ENCODE peak calls at places on chromosomes 4 and X, in eight cellular contexts. One of them, this sample, is unnamed.

GRCh38 chr4:96164814-96165351 is 325.0 kb downstream of the PDHA2 start:
- DNase-seq in DMS53: no peak
- DNase-seq in HEK293T: no peak
- DNase-seq in NCI-H1105 treated with DMSO at 0.1 percent for 48 hours: no peak
- DNase-seq in HT-29: no peak
- DNase-seq in activated CD4-positive, alpha-beta T cell treated with anti-CD3 and anti-CD28 coated beads, Interleukin-2, amount 50 U/mL, for 1 hour: no peak
- DNase-seq in lung: no peak
- DNase-seq in AG04450: no peak
- DNase-seq in this sample: no peak

GRCh38 chrX:25067271-25068172 is 51.8 kb upstream of the ARX start:
- DNase-seq in HT-29: no peak
- DNase-seq in activated CD4-positive, alpha-beta T cell treated with anti-CD3 and anti-CD28 coated beads, Interleukin-2, amount 50 U/mL, for 1 hour: no peak
- DNase-seq in HEK293T: no peak
- DNase-seq in AG04450: no peak
- DNase-seq in lung: no peak
- DNase-seq in NCI-H1105 treated with DMSO at 0.1 percent for 48 hours: no peak
- DNase-seq in DMS53: no peak
- DNase-seq in this sample: no peak

GRCh38 chr4:184529283-184529682 is 54.9 kb upstream of the IRF2 start:
- DNase-seq in lung: no peak
- DNase-seq in AG04450: no peak
- DNase-seq in DMS53: no peak
- DNase-seq in activated CD4-positive, alpha-beta T cell treated with anti-CD3 and anti-CD28 coated beads, Interleukin-2, amount 50 U/mL, for 1 hour: no peak
- DNase-seq in HEK293T: no peak
- DNase-seq in HT-29: no peak
- DNase-seq in NCI-H1105 treated with DMSO at 0.1 percent for 48 hours: no peak
- DNase-seq in this sample: no peak

GRCh38 chrX:132022115-132022862 is 813 bp upstream of the STK26 start:
- DNase-seq in lung: no peak
- DNase-seq in HT-29: peak; percentile 47
- DNase-seq in HEK293T: no peak
- DNase-seq in AG04450: no peak
- DNase-seq in NCI-H1105 treated with DMSO at 0.1 percent for 48 hours: no peak
- DNase-seq in activated CD4-positive, alpha-beta T cell treated with anti-CD3 and anti-CD28 coated beads, Interleukin-2, amount 50 U/mL, for 1 hour: no peak
- DNase-seq in DMS53: peak; percentile 23
- DNase-seq in this sample: peak; percentile 10

GRCh38 chr4:7303561-7303960 is 111.2 kb downstream of the SORCS2 start:
- DNase-seq in HT-29: no peak
- DNase-seq in HEK293T: no peak
- DNase-seq in DMS53: no peak
- DNase-seq in AG04450: no peak
- DNase-seq in activated CD4-positive, alpha-beta T cell treated with anti-CD3 and anti-CD28 coated beads, Interleukin-2, amount 50 U/mL, for 1 hour: no peak
- DNase-seq in lung: no peak
- DNase-seq in NCI-H1105 treated with DMSO at 0.1 percent for 48 hours: no peak
- DNase-seq in this sample: no peak

GRCh38 chrX:132191938-132192337 is 27.3 kb downstream of the RAP2C start:
- DNase-seq in HEK293T: no peak
- DNase-seq in lung: no peak
- DNase-seq in NCI-H1105 treated with DMSO at 0.1 percent for 48 hours: no peak
- DNase-seq in HT-29: no peak
- DNase-seq in AG04450: no peak
- DNase-seq in activated CD4-positive, alpha-beta T cell treated with anti-CD3 and anti-CD28 coated beads, Interleukin-2, amount 50 U/mL, for 1 hour: no peak
- DNase-seq in DMS53: no peak
- DNase-seq in this sample: no peak

GRCh38 chr4:81565137-81565870 is 93.6 kb upstream of the RASGEF1B start:
- DNase-seq in AG04450: no peak
- DNase-seq in activated CD4-positive, alpha-beta T cell treated with anti-CD3 and anti-CD28 coated beads, Interleukin-2, amount 50 U/mL, for 1 hour: no peak
- DNase-seq in HT-29: peak; percentile 28
- DNase-seq in HEK293T: peak; percentile 10
- DNase-seq in NCI-H1105 treated with DMSO at 0.1 percent for 48 hours: no peak
- DNase-seq in lung: peak; percentile 70
- DNase-seq in DMS53: no peak
- DNase-seq in this sample: peak; percentile 36

GRCh38 chr4:47462799-47463234 is 685 bp downstream of the COMMD8 start:
- DNase-seq in DMS53: peak; percentile 73
- DNase-seq in AG04450: no peak
- DNase-seq in HT-29: peak; percentile 26
- DNase-seq in activated CD4-positive, alpha-beta T cell treated with anti-CD3 and anti-CD28 coated beads, Interleukin-2, amount 50 U/mL, for 1 hour: no peak
- DNase-seq in HEK293T: no peak
- DNase-seq in lung: no peak
- DNase-seq in NCI-H1105 treated with DMSO at 0.1 percent for 48 hours: no peak
- DNase-seq in this sample: no peak

GRCh38 chrX:78119521-78120227 is 15.6 kb downstream of the PGK1 start:
- DNase-seq in DMS53: peak; percentile 49
- DNase-seq in NCI-H1105 treated with DMSO at 0.1 percent for 48 hours: peak; percentile 4
- DNase-seq in HEK293T: peak; percentile 25
- DNase-seq in activated CD4-positive, alpha-beta T cell treated with anti-CD3 and anti-CD28 coated beads, Interleukin-2, amount 50 U/mL, for 1 hour: no peak
- DNase-seq in AG04450: no peak
- DNase-seq in HT-29: peak; percentile 41
- DNase-seq in lung: no peak
- DNase-seq in this sample: no peak

GRCh38 chr4:22410645-22411247 is 105.1 kb downstream of the ADGRA3 start:
- DNase-seq in DMS53: peak; percentile 71
- DNase-seq in HEK293T: no peak
- DNase-seq in NCI-H1105 treated with DMSO at 0.1 percent for 48 hours: peak; percentile 37
- DNase-seq in HT-29: peak; percentile 53
- DNase-seq in AG04450: no peak
- DNase-seq in lung: no peak
- DNase-seq in activated CD4-positive, alpha-beta T cell treated with anti-CD3 and anti-CD28 coated beads, Interleukin-2, amount 50 U/mL, for 1 hour: no peak
- DNase-seq in this sample: peak; percentile 32

GRCh38 chrX:45322382-45322781 is 121.7 kb upstream of the DIPK2B start:
- DNase-seq in NCI-H1105 treated with DMSO at 0.1 percent for 48 hours: peak; percentile 4
- DNase-seq in DMS53: peak; percentile 79
- DNase-seq in AG04450: peak; percentile 47
- DNase-seq in HEK293T: peak; percentile 14
- DNase-seq in HT-29: peak; percentile 87
- DNase-seq in lung: peak; percentile 34
- DNase-seq in activated CD4-positive, alpha-beta T cell treated with anti-CD3 and anti-CD28 coated beads, Interleukin-2, amount 50 U/mL, for 1 hour: no peak
- DNase-seq in this sample: peak; percentile 35

GRCh38 chr4:188986271-188986689 is 847.0 kb downstream of the TRIML1 start:
- DNase-seq in activated CD4-positive, alpha-beta T cell treated with anti-CD3 and anti-CD28 coated beads, Interleukin-2, amount 50 U/mL, for 1 hour: no peak
- DNase-seq in HT-29: no peak
- DNase-seq in NCI-H1105 treated with DMSO at 0.1 percent for 48 hours: no peak
- DNase-seq in lung: no peak
- DNase-seq in AG04450: peak; percentile 89
- DNase-seq in HEK293T: no peak
- DNase-seq in DMS53: peak; percentile 94
- DNase-seq in this sample: no peak

GRCh38 chr4:94267037-94267436 is 59.4 kb downstream of the SMARCAD1 start:
- DNase-seq in HT-29: no peak
- DNase-seq in DMS53: no peak
- DNase-seq in lung: no peak
- DNase-seq in AG04450: no peak
- DNase-seq in HEK293T: no peak
- DNase-seq in activated CD4-positive, alpha-beta T cell treated with anti-CD3 and anti-CD28 coated beads, Interleukin-2, amount 50 U/mL, for 1 hour: no peak
- DNase-seq in NCI-H1105 treated with DMSO at 0.1 percent for 48 hours: no peak
- DNase-seq in this sample: no peak

GRCh38 chrX:28205126-28205525 is 223.9 kb upstream of the DCAF8L1 start:
- DNase-seq in HT-29: no peak
- DNase-seq in AG04450: no peak
- DNase-seq in NCI-H1105 treated with DMSO at 0.1 percent for 48 hours: no peak
- DNase-seq in lung: no peak
- DNase-seq in activated CD4-positive, alpha-beta T cell treated with anti-CD3 and anti-CD28 coated beads, Interleukin-2, amount 50 U/mL, for 1 hour: no peak
- DNase-seq in DMS53: no peak
- DNase-seq in HEK293T: no peak
- DNase-seq in this sample: peak; percentile 37

GRCh38 chr4:97910005-97910404 is 233.3 kb downstream of the STPG2 start:
- DNase-seq in DMS53: peak; percentile 84
- DNase-seq in AG04450: no peak
- DNase-seq in HEK293T: no peak
- DNase-seq in activated CD4-positive, alpha-beta T cell treated with anti-CD3 and anti-CD28 coated beads, Interleukin-2, amount 50 U/mL, for 1 hour: no peak
- DNase-seq in HT-29: peak; percentile 7
- DNase-seq in lung: no peak
- DNase-seq in NCI-H1105 treated with DMSO at 0.1 percent for 48 hours: no peak
- DNase-seq in this sample: peak; percentile 5

GRCh38 chr4:48504352-48504751 is 14.3 kb downstream of the ZAR1 start:
- DNase-seq in HT-29: no peak
- DNase-seq in NCI-H1105 treated with DMSO at 0.1 percent for 48 hours: no peak
- DNase-seq in activated CD4-positive, alpha-beta T cell treated with anti-CD3 and anti-CD28 coated beads, Interleukin-2, amount 50 U/mL, for 1 hour: no peak
- DNase-seq in HEK293T: no peak
- DNase-seq in DMS53: no peak
- DNase-seq in AG04450: no peak
- DNase-seq in lung: no peak
- DNase-seq in this sample: no peak

GRCh38 chr4:2083826-2084160 is 24.7 kb downstream of the NAT8L start:
- DNase-seq in lung: no peak
- DNase-seq in NCI-H1105 treated with DMSO at 0.1 percent for 48 hours: no peak
- DNase-seq in DMS53: no peak
- DNase-seq in AG04450: no peak
- DNase-seq in activated CD4-positive, alpha-beta T cell treated with anti-CD3 and anti-CD28 coated beads, Interleukin-2, amount 50 U/mL, for 1 hour: no peak
- DNase-seq in HT-29: no peak
- DNase-seq in HEK293T: no peak
- DNase-seq in this sample: no peak

GRCh38 chrX:2875798-2876399 is 47.2 kb downstream of the GYG2 start:
- DNase-seq in activated CD4-positive, alpha-beta T cell treated with anti-CD3 and anti-CD28 coated beads, Interleukin-2, amount 50 U/mL, for 1 hour: no peak
- DNase-seq in HEK293T: peak; percentile 33
- DNase-seq in lung: no peak
- DNase-seq in DMS53: peak; percentile 32
- DNase-seq in HT-29: peak; percentile 28
- DNase-seq in AG04450: no peak
- DNase-seq in NCI-H1105 treated with DMSO at 0.1 percent for 48 hours: no peak
- DNase-seq in this sample: peak; percentile 20

GRCh38 chrX:42944381-42944998 is 166.5 kb upstream of the PPP1R2C start:
- DNase-seq in HT-29: no peak
- DNase-seq in DMS53: no peak
- DNase-seq in lung: no peak
- DNase-seq in AG04450: no peak
- DNase-seq in HEK293T: no peak
- DNase-seq in NCI-H1105 treated with DMSO at 0.1 percent for 48 hours: no peak
- DNase-seq in activated CD4-positive, alpha-beta T cell treated with anti-CD3 and anti-CD28 coated beads, Interleukin-2, amount 50 U/mL, for 1 hour: no peak
- DNase-seq in this sample: no peak

GRCh38 chr4:69610484-69610883 is 29.0 kb downstream of the UGT2A2 start:
- DNase-seq in HEK293T: no peak
- DNase-seq in lung: no peak
- DNase-seq in activated CD4-positive, alpha-beta T cell treated with anti-CD3 and anti-CD28 coated beads, Interleukin-2, amount 50 U/mL, for 1 hour: no peak
- DNase-seq in HT-29: no peak
- DNase-seq in AG04450: no peak
- DNase-seq in DMS53: no peak
- DNase-seq in NCI-H1105 treated with DMSO at 0.1 percent for 48 hours: no peak
- DNase-seq in this sample: no peak

GRCh38 chrX:108072746-108073145 is 18.6 kb downstream of the PSMD10 start:
- DNase-seq in activated CD4-positive, alpha-beta T cell treated with anti-CD3 and anti-CD28 coated beads, Interleukin-2, amount 50 U/mL, for 1 hour: no peak
- DNase-seq in DMS53: no peak
- DNase-seq in NCI-H1105 treated with DMSO at 0.1 percent for 48 hours: no peak
- DNase-seq in HEK293T: no peak
- DNase-seq in lung: no peak
- DNase-seq in AG04450: peak; percentile 16
- DNase-seq in HT-29: no peak
- DNase-seq in this sample: no peak

GRCh38 chr4:10761903-10762302 is 77.3 kb upstream of the CLNK start:
- DNase-seq in lung: no peak
- DNase-seq in HT-29: no peak
- DNase-seq in HEK293T: no peak
- DNase-seq in NCI-H1105 treated with DMSO at 0.1 percent for 48 hours: no peak
- DNase-seq in activated CD4-positive, alpha-beta T cell treated with anti-CD3 and anti-CD28 coated beads, Interleukin-2, amount 50 U/mL, for 1 hour: no peak
- DNase-seq in AG04450: no peak
- DNase-seq in DMS53: no peak
- DNase-seq in this sample: no peak

GRCh38 chrX:65644621-65645287 is 22.7 kb upstream of the MSN start:
- DNase-seq in NCI-H1105 treated with DMSO at 0.1 percent for 48 hours: no peak
- DNase-seq in activated CD4-positive, alpha-beta T cell treated with anti-CD3 and anti-CD28 coated beads, Interleukin-2, amount 50 U/mL, for 1 hour: no peak
- DNase-seq in lung: peak; percentile 88
- DNase-seq in HEK293T: no peak
- DNase-seq in AG04450: peak; percentile 33
- DNase-seq in DMS53: peak; percentile 28
- DNase-seq in HT-29: peak; percentile 72
- DNase-seq in this sample: peak; percentile 86

GRCh38 chr4:138952405-138952804 is 63.2 kb upstream of the NOCT start:
- DNase-seq in activated CD4-positive, alpha-beta T cell treated with anti-CD3 and anti-CD28 coated beads, Interleukin-2, amount 50 U/mL, for 1 hour: no peak
- DNase-seq in NCI-H1105 treated with DMSO at 0.1 percent for 48 hours: no peak
- DNase-seq in HT-29: no peak
- DNase-seq in HEK293T: no peak
- DNase-seq in lung: no peak
- DNase-seq in DMS53: no peak
- DNase-seq in AG04450: no peak
- DNase-seq in this sample: no peak

GRCh38 chrX:120308558-120308957 is 2.7 kb downstream of the TMEM255A start:
- DNase-seq in lung: no peak
- DNase-seq in activated CD4-positive, alpha-beta T cell treated with anti-CD3 and anti-CD28 coated beads, Interleukin-2, amount 50 U/mL, for 1 hour: no peak
- DNase-seq in DMS53: no peak
- DNase-seq in HEK293T: no peak
- DNase-seq in HT-29: no peak
- DNase-seq in AG04450: no peak
- DNase-seq in NCI-H1105 treated with DMSO at 0.1 percent for 48 hours: peak; percentile 49
- DNase-seq in this sample: no peak

GRCh38 chr4:3365871-3366842 is 73.3 kb downstream of the RGS12 start:
- DNase-seq in HT-29: no peak
- DNase-seq in DMS53: no peak
- DNase-seq in activated CD4-positive, alpha-beta T cell treated with anti-CD3 and anti-CD28 coated beads, Interleukin-2, amount 50 U/mL, for 1 hour: no peak
- DNase-seq in HEK293T: no peak
- DNase-seq in AG04450: no peak
- DNase-seq in NCI-H1105 treated with DMSO at 0.1 percent for 48 hours: no peak
- DNase-seq in lung: peak; percentile 25
- DNase-seq in this sample: no peak

GRCh38 chr4:59222231-59222630 is 1977.9 kb upstream of the ADGRL3 start:
- DNase-seq in activated CD4-positive, alpha-beta T cell treated with anti-CD3 and anti-CD28 coated beads, Interleukin-2, amount 50 U/mL, for 1 hour: no peak
- DNase-seq in NCI-H1105 treated with DMSO at 0.1 percent for 48 hours: no peak
- DNase-seq in DMS53: no peak
- DNase-seq in lung: no peak
- DNase-seq in AG04450: no peak
- DNase-seq in HT-29: no peak
- DNase-seq in HEK293T: no peak
- DNase-seq in this sample: no peak

GRCh38 chr4:7967501-7968261 is 28.0 kb upstream of the AFAP1 start:
- DNase-seq in lung: no peak
- DNase-seq in HT-29: peak; percentile 30
- DNase-seq in DMS53: no peak
- DNase-seq in NCI-H1105 treated with DMSO at 0.1 percent for 48 hours: no peak
- DNase-seq in AG04450: no peak
- DNase-seq in HEK293T: no peak
- DNase-seq in activated CD4-positive, alpha-beta T cell treated with anti-CD3 and anti-CD28 coated beads, Interleukin-2, amount 50 U/mL, for 1 hour: no peak
- DNase-seq in this sample: peak; percentile 62

GRCh38 chr4:65538571-65538970 is 131.7 kb downstream of the EPHA5 start:
- DNase-seq in HEK293T: no peak
- DNase-seq in lung: no peak
- DNase-seq in DMS53: no peak
- DNase-seq in NCI-H1105 treated with DMSO at 0.1 percent for 48 hours: no peak
- DNase-seq in activated CD4-positive, alpha-beta T cell treated with anti-CD3 and anti-CD28 coated beads, Interleukin-2, amount 50 U/mL, for 1 hour: no peak
- DNase-seq in HT-29: no peak
- DNase-seq in AG04450: no peak
- DNase-seq in this sample: no peak

GRCh38 chr4:123291329-123291728 is 105.3 kb upstream of the SPRY1 start:
- DNase-seq in activated CD4-positive, alpha-beta T cell treated with anti-CD3 and anti-CD28 coated beads, Interleukin-2, amount 50 U/mL, for 1 hour: no peak
- DNase-seq in lung: no peak
- DNase-seq in AG04450: no peak
- DNase-seq in NCI-H1105 treated with DMSO at 0.1 percent for 48 hours: no peak
- DNase-seq in DMS53: no peak
- DNase-seq in HT-29: no peak
- DNase-seq in HEK293T: no peak
- DNase-seq in this sample: no peak

GRCh38 chr4:123350191-123350544 is 46.4 kb upstream of the SPRY1 start:
- DNase-seq in lung: no peak
- DNase-seq in NCI-H1105 treated with DMSO at 0.1 percent for 48 hours: peak; percentile 3
- DNase-seq in AG04450: no peak
- DNase-seq in DMS53: peak; percentile 71
- DNase-seq in HT-29: peak; percentile 80
- DNase-seq in activated CD4-positive, alpha-beta T cell treated with anti-CD3 and anti-CD28 coated beads, Interleukin-2, amount 50 U/mL, for 1 hour: no peak
- DNase-seq in HEK293T: no peak
- DNase-seq in this sample: peak; percentile 46